ENCODE peak calls at places on chromosomes 12 and 14, in four cellular contexts. E, D, G and K are unnamed samples.

GRCh38 chr12:109627633-109628032 is 54.0 kb downstream of the MVK start:
- DNase-seq in E (no peak), D (no peak), G (no peak), K (no peak)

GRCh38 chr14:61644834-61645233 is 50.5 kb upstream of the HIF1A start:
- DNase-seq in E (no peak), D (no peak), G (no peak), K (peak; percentile 19)

GRCh38 chr12:76470028-76470939 is 89.3 kb downstream of the OSBPL8 start:
- DNase-seq in E (no peak), D (no peak), G (no peak), K (no peak)

GRCh38 chr12:132506730-132507538 is 17.0 kb downstream of the FBRSL1 start:
- DNase-seq in E (peak; percentile 31), D (peak; percentile 49), G (no peak), K (peak; percentile 82)

GRCh38 chr12:115114140-115114539 is 430.2 kb upstream of the TBX3 start:
- DNase-seq in E (no peak), D (no peak), G (no peak), K (no peak)

GRCh38 chr14:24695265-24696241 is 61.6 kb upstream of the GZMB start:
- DNase-seq in E (no peak), D (no peak), G (no peak), K (no peak)

GRCh38 chr14:103697601-103698379 is 17.5 kb downstream of the XRCC3 start:
- DNase-seq in E (no peak), D (no peak), G (no peak), K (no peak)

GRCh38 chr14:104284107-104284592 is 145.8 kb downstream of the KIF26A start:
- DNase-seq in E (no peak), D (no peak), G (no peak), K (no peak)

GRCh38 chr12:55797068-55797467 is 20.5 kb downstream of the SARNP start:
- DNase-seq in E (no peak), D (no peak), G (peak; percentile 51), K (no peak)

GRCh38 chr14:103356151-103356766 is 22.2 kb downstream of the EIF5 start:
- DNase-seq in E (no peak), D (no peak), G (no peak), K (no peak)

GRCh38 chr12:6372403-6373003 is 2.9 kb downstream of the SCNN1A start:
- DNase-seq in E (peak; percentile 56), D (peak; percentile 76), G (peak; percentile 91), K (no peak)

GRCh38 chr12:1632702-1633101 is 3.7 kb downstream of the WNT5B start:
- DNase-seq in E (no peak), D (no peak), G (no peak), K (no peak)

GRCh38 chr14:75295491-75296338 is 17.1 kb downstream of the FOS start:
- DNase-seq in E (peak; percentile 89), D (peak; percentile 81), G (no peak), K (peak; percentile 59)
- TF ChIP-seq POLR2A in E (peak; percentile 36), D (peak; percentile 14), G (no peak), K (no peak)

GRCh38 chr14:91032250-91032649 is 28.2 kb downstream of the RPS6KA5 start:
- DNase-seq in E (no peak), D (no peak), G (no peak), K (no peak)

GRCh38 chr14:91027556-91027955 is 32.9 kb downstream of the RPS6KA5 start:
- DNase-seq in E (no peak), D (no peak), G (no peak), K (no peak)

GRCh38 chr14:91029451-91030217 is 30.8 kb downstream of the RPS6KA5 start:
- DNase-seq in E (no peak), D (no peak), G (no peak), K (no peak)

GRCh38 chr14:91035855-91036254 is 24.6 kb downstream of the RPS6KA5 start:
- DNase-seq in E (no peak), D (no peak), G (no peak), K (no peak)

DNA sequence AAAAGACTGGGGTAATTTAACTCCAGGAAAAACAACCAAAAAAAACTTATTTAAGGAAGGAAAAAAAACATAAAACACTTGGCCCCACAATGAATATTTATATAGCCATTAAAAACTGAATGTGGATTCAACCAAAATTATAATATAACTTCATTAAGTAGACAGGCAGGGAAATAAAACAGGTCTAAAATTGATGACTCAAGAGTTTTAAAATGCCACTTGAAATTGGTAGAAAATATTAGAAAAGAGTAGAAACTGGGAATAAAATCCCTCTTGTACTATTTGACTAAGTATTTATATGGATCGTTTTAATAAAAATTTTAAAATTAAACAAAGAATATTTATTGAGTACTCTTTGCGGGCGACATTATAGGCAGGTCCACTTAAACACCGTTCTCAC is 28.8 kb downstream of the RPS6KA5 start:
- DNase-seq in E (no peak), D (no peak), G (no peak), K (no peak)
- TF ChIP-seq POLR2AphosphoS5 in E (no peak), D (no peak), G (no peak), K (no peak)

DNA sequence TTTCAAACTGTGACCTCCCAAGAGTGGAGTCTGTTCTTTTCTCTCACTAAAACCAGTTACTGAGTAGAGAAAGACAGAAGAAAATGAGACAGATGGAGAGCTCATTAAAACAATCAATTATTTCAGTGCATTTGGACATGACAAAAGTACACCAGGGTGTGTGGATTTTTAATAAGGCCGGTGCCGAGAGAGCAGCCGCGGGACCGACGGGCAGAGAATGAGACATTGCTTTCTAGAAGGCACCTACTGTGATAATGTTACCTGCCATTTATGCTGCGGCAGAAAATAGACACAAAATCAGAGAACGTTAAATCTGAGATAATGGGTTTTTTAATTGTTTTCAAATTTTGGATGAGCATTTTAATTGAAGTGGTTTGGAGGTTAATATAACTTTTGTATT is 70.7 kb downstream of the HSPB8 start:
- DNase-seq in E (no peak), D (no peak), G (no peak), K (no peak)
- TF ChIP-seq POLR2A in E (no peak), D (no peak), G (no peak), K (no peak)

GRCh38 chr14:99947695-99948094 is 117.5 kb upstream of the EVL start:
- DNase-seq in E (no peak), D (no peak), G (peak; percentile 15), K (no peak)
- TF ChIP-seq POLR2AphosphoS5 in E (no peak), D (no peak), G (no peak), K (no peak)

GRCh38 chr14:22871200-22871961 is at the start of gene LRP10:
- DNase-seq in E (peak; percentile 96), D (peak; percentile 94), G (peak; percentile 95), K (peak; percentile 70)
- TF ChIP-seq POLR2A in E (peak; percentile 92), D (peak; percentile 72), G (no peak), K (peak; percentile 79)